ENCODE peak calls at places on chromosome 11, in five cellular contexts. One of them, this sample, is unnamed.

GRCh38 chr11:3231851-3232744 is at the start of gene MRGPRE:
- DNase-seq in OCI-LY7: no peak
- DNase-seq in mucosa of descending colon: peak; percentile 16
- DNase-seq in ovary: peak; percentile 49
- DNase-seq in nephron progenitor cell: no peak
- DNase-seq in this sample: no peak

GRCh38 chr11:122743093-122743741 is 87.7 kb downstream of the UBASH3B start:
- DNase-seq in mucosa of descending colon: no peak
- DNase-seq in OCI-LY7: no peak
- DNase-seq in nephron progenitor cell: no peak
- DNase-seq in ovary: no peak
- DNase-seq in this sample: no peak

GRCh38 chr11:103210543-103210942 is 101.3 kb downstream of the DYNC2H1 start:
- DNase-seq in ovary: no peak
- DNase-seq in OCI-LY7: no peak
- DNase-seq in mucosa of descending colon: no peak
- DNase-seq in nephron progenitor cell: no peak
- DNase-seq in this sample: no peak

GRCh38 chr11:30488304-30488998 is 97.7 kb downstream of the MPPED2 start:
- DNase-seq in OCI-LY7: no peak
- DNase-seq in mucosa of descending colon: peak; percentile 90
- DNase-seq in ovary: no peak
- DNase-seq in nephron progenitor cell: no peak
- DNase-seq in this sample: no peak

GRCh38 chr11:108223449-108224149 is 732 bp downstream of the ATM start:
- DNase-seq in OCI-LY7: peak; percentile 41
- DNase-seq in ovary: no peak
- DNase-seq in mucosa of descending colon: no peak
- DNase-seq in nephron progenitor cell: no peak
- DNase-seq in this sample: no peak

GRCh38 chr11:13229136-13229535 is 48.5 kb upstream of the BMAL1 start:
- DNase-seq in nephron progenitor cell: peak; percentile 30
- DNase-seq in OCI-LY7: no peak
- DNase-seq in mucosa of descending colon: no peak
- DNase-seq in ovary: no peak
- DNase-seq in this sample: no peak

GRCh38 chr11:111269146-111269868 is 23.8 kb downstream of the POU2AF2 start:
- DNase-seq in ovary: no peak
- DNase-seq in mucosa of descending colon: no peak
- DNase-seq in OCI-LY7: no peak
- DNase-seq in nephron progenitor cell: no peak
- DNase-seq in this sample: no peak

GRCh38 chr11:25981998-25982397 is 349.9 kb upstream of the ANO3 start:
- DNase-seq in nephron progenitor cell: peak; percentile 12
- DNase-seq in OCI-LY7: peak; percentile 87
- DNase-seq in ovary: no peak
- DNase-seq in mucosa of descending colon: peak; percentile 42
- DNase-seq in this sample: no peak

GRCh38 chr11:80860632-80861031 is 1419.8 kb upstream of the TENM4 start:
- DNase-seq in mucosa of descending colon: no peak
- DNase-seq in ovary: no peak
- DNase-seq in nephron progenitor cell: no peak
- DNase-seq in OCI-LY7: no peak
- DNase-seq in this sample: no peak

GRCh38 chr11:116792869-116793475 is 1.3 kb upstream of the APOA5 start:
- DNase-seq in mucosa of descending colon: no peak
- DNase-seq in OCI-LY7: no peak
- DNase-seq in nephron progenitor cell: no peak
- DNase-seq in ovary: no peak
- DNase-seq in this sample: no peak

GRCh38 chr11:59551651-59552521 is 40.5 kb downstream of the OR4D9 start:
- DNase-seq in OCI-LY7: peak; percentile 43
- DNase-seq in ovary: no peak
- DNase-seq in nephron progenitor cell: peak; percentile 47
- DNase-seq in mucosa of descending colon: no peak
- DNase-seq in this sample: no peak

GRCh38 chr11:95897731-95898130 is 26.2 kb downstream of the MTMR2 start:
- DNase-seq in ovary: no peak
- DNase-seq in mucosa of descending colon: no peak
- DNase-seq in OCI-LY7: no peak
- DNase-seq in nephron progenitor cell: no peak
- DNase-seq in this sample: no peak

GRCh38 chr11:121478895-121479281 is 26.1 kb upstream of the SORL1-AS1 start:
- DNase-seq in OCI-LY7: no peak
- DNase-seq in nephron progenitor cell: peak; percentile 36
- DNase-seq in ovary: no peak
- DNase-seq in mucosa of descending colon: no peak
- DNase-seq in this sample: no peak

GRCh38 chr11:21710791-21711190 is 482.1 kb upstream of the ANO5 start:
- DNase-seq in nephron progenitor cell: no peak
- DNase-seq in ovary: no peak
- DNase-seq in mucosa of descending colon: no peak
- DNase-seq in OCI-LY7: no peak
- DNase-seq in this sample: no peak

GRCh38 chr11:1560011-1560579 is 12.0 kb downstream of the DUSP8 start:
- DNase-seq in mucosa of descending colon: no peak
- DNase-seq in nephron progenitor cell: no peak
- DNase-seq in OCI-LY7: no peak
- DNase-seq in ovary: no peak
- DNase-seq in this sample: peak; percentile 62

GRCh38 chr11:44565008-44565745 is at the start of gene CD82:
- DNase-seq in mucosa of descending colon: peak; percentile 100
- DNase-seq in OCI-LY7: peak; percentile 97
- DNase-seq in ovary: peak; percentile 100
- DNase-seq in nephron progenitor cell: peak; percentile 100
- DNase-seq in this sample: peak; percentile 100
- TF ChIP-seq CTCF in mucosa of descending colon: peak; percentile 25
- TF ChIP-seq CTCF in OCI-LY7: peak; percentile 41
- TF ChIP-seq CTCF in ovary: no peak
- TF ChIP-seq CTCF in nephron progenitor cell: peak; percentile 26
- TF ChIP-seq CTCF in this sample: peak; percentile 62

DNA sequence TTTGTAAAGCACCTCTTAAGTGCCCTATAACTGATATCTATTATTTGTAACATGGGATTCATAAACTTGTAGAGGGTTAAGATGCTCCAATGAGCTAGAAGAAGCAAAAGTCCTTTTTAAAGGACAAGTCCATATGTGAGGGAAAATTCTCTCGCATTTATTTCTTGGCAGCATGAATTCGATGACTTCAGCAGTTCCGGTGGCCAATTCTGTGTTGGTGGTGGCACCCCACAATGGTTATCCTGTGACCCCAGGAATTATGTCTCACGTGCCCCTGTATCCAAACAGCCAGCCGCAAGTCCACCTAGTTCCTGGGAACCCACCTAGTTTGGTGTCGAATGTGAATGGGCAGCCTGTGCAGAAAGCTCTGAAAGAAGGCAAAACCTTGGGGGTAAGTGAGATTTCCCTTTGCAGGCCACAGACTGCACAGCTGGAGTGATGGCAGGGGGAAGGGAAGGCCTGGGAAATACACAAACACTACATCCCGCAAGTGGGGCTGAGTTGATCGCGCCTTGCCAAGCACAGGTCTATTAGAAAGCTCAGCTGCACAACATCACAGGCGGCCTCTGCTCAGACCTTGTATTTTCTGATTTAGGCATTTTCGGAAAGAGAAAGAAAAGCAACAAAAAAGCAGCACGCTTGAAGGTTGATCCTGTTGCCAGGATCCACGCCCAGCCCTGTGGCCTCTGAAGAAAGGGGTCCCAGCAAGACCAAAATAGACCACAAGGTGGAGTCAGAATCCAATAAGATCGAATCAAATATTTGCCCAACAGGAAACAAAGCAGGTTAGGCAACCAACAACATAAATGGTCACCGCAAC is 1.5 kb downstream of the MS4A8 start:
- DNase-seq in OCI-LY7: peak; percentile 32
- DNase-seq in ovary: peak; percentile 49
- DNase-seq in mucosa of descending colon: peak; percentile 81
- DNase-seq in nephron progenitor cell: peak; percentile 34
- DNase-seq in this sample: no peak
- TF ChIP-seq CTCF in OCI-LY7: peak; percentile 72
- TF ChIP-seq CTCF in ovary: peak; percentile 51
- TF ChIP-seq CTCF in mucosa of descending colon: no peak
- TF ChIP-seq CTCF in nephron progenitor cell: peak; percentile 53
- TF ChIP-seq CTCF in this sample: peak; percentile 71

DNA sequence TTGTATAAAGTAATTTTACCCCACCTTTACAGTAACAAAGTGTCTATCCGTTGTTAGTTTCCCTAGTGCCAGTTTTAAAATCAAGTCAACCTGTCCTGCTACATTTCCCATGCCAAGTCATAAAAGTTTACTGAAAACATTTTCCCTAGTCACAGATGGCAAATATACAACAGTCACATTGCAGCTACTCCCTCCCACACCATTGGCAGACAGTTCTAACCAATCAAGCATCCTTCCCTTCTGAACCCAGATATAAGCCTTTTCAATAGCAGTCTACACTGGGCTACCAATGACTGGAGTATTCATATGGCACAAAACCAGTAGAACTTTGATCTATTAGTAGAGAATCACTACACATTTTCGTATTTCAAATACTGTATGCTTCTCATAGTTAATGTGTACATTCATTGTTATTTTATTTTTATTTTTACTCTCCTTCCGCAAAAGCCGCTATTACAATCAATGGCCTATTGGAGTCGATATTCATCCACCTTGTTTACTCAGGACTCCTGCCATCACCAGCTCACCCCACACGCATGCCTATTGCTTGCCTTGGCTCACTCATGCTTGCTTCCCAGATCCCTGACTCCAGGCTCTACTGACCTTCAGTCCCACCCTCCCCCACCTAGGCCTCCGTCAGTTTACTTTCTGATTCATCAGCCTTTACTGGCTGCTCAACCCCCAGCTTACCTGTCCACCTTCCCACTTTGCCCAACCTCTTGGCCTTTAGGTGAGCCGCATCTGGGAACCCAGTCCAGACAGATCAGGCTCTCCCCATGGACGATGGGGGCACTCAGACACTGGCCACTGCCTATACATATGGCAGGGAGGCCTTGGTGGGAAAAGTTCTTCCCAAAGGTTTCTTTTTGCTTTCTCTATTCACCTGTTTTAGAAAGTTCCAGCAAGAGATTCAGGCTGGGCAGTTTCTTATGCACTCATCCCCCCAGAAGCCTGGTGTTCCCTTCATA is 408.4 kb downstream of the SOX6 start:
- DNase-seq in ovary: no peak
- DNase-seq in mucosa of descending colon: no peak
- DNase-seq in nephron progenitor cell: no peak
- DNase-seq in OCI-LY7: no peak
- DNase-seq in this sample: no peak
- TF ChIP-seq CTCF in ovary: no peak
- TF ChIP-seq CTCF in mucosa of descending colon: no peak
- TF ChIP-seq CTCF in nephron progenitor cell: no peak
- TF ChIP-seq CTCF in OCI-LY7: no peak
- TF ChIP-seq CTCF in this sample: no peak

DNA sequence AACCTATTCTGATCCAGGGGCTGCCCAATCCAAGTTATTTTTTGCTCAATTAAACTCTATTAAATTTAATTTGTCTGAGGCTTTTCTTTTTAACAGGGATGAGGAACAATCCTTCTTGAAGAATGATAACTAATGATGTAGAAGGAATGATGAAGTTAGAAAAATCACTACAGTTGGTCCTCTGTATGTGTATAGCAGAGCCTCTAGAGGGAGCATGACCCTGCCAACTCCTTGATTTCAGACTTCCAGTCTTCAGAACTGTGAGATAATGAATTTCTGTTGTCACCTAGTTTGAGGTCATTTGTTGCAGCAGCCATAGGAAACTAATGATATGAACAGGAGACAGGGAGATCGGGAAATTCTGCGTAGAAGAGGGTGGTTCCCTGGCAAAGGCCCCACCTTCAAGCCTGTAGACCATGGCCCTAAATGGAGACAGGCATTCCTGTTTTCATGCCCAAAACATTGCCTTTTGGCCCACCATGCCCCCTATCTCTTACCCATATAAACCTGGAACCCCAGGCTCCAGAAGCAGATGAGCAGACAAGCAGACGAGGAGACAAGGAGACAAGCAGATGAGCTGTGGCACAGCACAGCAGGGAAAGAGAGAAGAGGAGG is 7.7 kb upstream of the QSER1 start:
- DNase-seq in OCI-LY7: peak; percentile 39
- DNase-seq in mucosa of descending colon: no peak
- DNase-seq in ovary: no peak
- DNase-seq in nephron progenitor cell: no peak
- DNase-seq in this sample: no peak
- TF ChIP-seq CTCF in OCI-LY7: peak; percentile 80
- TF ChIP-seq CTCF in mucosa of descending colon: no peak
- TF ChIP-seq CTCF in ovary: no peak
- TF ChIP-seq CTCF in nephron progenitor cell: no peak
- TF ChIP-seq CTCF in this sample: peak; percentile 66

GRCh38 chr11:19525276-19525675 is 187.4 kb upstream of the NAV2 start:
- DNase-seq in nephron progenitor cell: no peak
- DNase-seq in OCI-LY7: no peak
- DNase-seq in mucosa of descending colon: no peak
- DNase-seq in ovary: no peak
- DNase-seq in this sample: no peak

GRCh38 chr11:19524171-19524671 is 188.4 kb upstream of the NAV2 start:
- DNase-seq in nephron progenitor cell: peak; percentile 19
- DNase-seq in OCI-LY7: no peak
- DNase-seq in mucosa of descending colon: no peak
- DNase-seq in ovary: no peak
- DNase-seq in this sample: no peak

GRCh38 chr11:19520681-19521080 is 192.0 kb upstream of the NAV2 start:
- DNase-seq in mucosa of descending colon: no peak
- DNase-seq in OCI-LY7: no peak
- DNase-seq in nephron progenitor cell: no peak
- DNase-seq in ovary: no peak
- DNase-seq in this sample: no peak

GRCh38 chr11:19519912-19520641 is 192.6 kb upstream of the NAV2 start:
- DNase-seq in ovary: peak; percentile 33
- DNase-seq in OCI-LY7: no peak
- DNase-seq in nephron progenitor cell: peak; percentile 15
- DNase-seq in mucosa of descending colon: no peak
- DNase-seq in this sample: no peak

DNA sequence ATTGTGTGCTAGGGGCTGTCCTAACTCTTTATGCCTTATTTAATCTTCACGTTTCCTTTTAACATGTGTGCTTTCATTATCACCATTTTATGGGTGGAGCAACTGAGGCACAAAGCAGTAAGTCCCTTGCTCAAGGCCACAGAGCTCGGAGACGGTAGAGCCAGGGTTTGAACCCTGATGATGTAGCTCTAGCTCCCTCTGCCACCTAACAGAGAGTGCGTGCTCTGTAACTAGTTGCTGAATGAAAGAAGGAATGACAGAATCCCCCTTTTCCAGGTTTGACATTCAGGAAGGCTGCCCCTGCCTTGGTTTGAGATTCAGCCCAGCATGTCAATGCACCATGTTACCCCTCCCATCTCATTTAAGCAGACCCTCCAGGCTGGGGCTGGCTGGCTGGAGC is 193.3 kb upstream of the NAV2 start:
- DNase-seq in ovary: no peak
- DNase-seq in mucosa of descending colon: no peak
- DNase-seq in OCI-LY7: no peak
- DNase-seq in nephron progenitor cell: no peak
- DNase-seq in this sample: no peak
- TF ChIP-seq CTCF in ovary: no peak
- TF ChIP-seq CTCF in mucosa of descending colon: no peak
- TF ChIP-seq CTCF in OCI-LY7: peak; percentile 17
- TF ChIP-seq CTCF in nephron progenitor cell: no peak
- TF ChIP-seq CTCF in this sample: no peak